ENCODE peak calls at places on chromosome 19, in six cellular contexts. X is tibial artery, A is K562, I is tibial nerve, P is neuronal stem cell, O is uterus. C is an unnamed sample. For H3K4me1, the result is how much of the 10 kb centered on the place peaks cover.

GRCh38 chr19:39319098-39319891 is 1.4 kb downstream of the LRFN1 start:
- DNase-seq in X (no peak), A (no peak), I (no peak), P (no peak), O (no peak), C (no peak)

GRCh38 chr19:2551172-2551863 is 75.4 kb downstream of the GADD45B start:
- DNase-seq in X (no peak), A (no peak), I (no peak), P (no peak), O (no peak), C (no peak)

GRCh38 chr19:19120308-19121156 is 17.7 kb downstream of the TMEM161A start:
- DNase-seq in X (no peak), A (peak), I (no peak), P (peak), O (peak), C (peak)

GRCh38 chr19:11463391-11463790 is 17.5 kb downstream of the ELAVL3 start:
- DNase-seq in X (no peak), A (no peak), I (no peak), P (no peak), O (no peak), C (no peak)

GRCh38 chr19:15439821-15440641 is 9.7 kb downstream of the WIZ start:
- DNase-seq in X (no peak), A (no peak), I (no peak), P (no peak), O (no peak), C (no peak)

GRCh38 chr19:13396256-13397080 is 109.8 kb downstream of the CACNA1A start:
- DNase-seq in X (peak), A (peak), I (no peak), P (peak), O (no peak), C (peak)

GRCh38 chr19:11145147-11145924 is 10.2 kb downstream of the SPC24 start:
- DNase-seq in X (no peak), A (no peak), I (no peak), P (no peak), O (no peak), C (no peak)

GRCh38 chr19:2476451-2477140 is 669 bp downstream of the GADD45B start:
- DNase-seq in X (peak), A (peak), I (no peak), P (no peak), O (peak), C (peak)

GRCh38 chr19:15300533-15301194 is 31.7 kb downstream of the BRD4 start:
- DNase-seq in X (no peak), A (no peak), I (no peak), P (no peak), O (no peak), C (peak)

GRCh38 chr19:11860721-11861120 is 12.2 kb downstream of the ZNF439 start:
- DNase-seq in X (no peak), A (no peak), I (no peak), P (no peak), O (no peak), C (no peak)

GRCh38 chr19:42018503-42019193 is 24.6 kb upstream of the ATP1A3 start:
- DNase-seq in X (no peak), A (peak), I (no peak), P (no peak), O (no peak), C (no peak)

GRCh38 chr19:41323430-41324125 is 13.6 kb downstream of the CCDC97 start:
- DNase-seq in X (peak), A (peak), I (peak), P (no peak), O (peak), C (no peak)

GRCh38 chr19:7349231-7349591 is 474 bp downstream of the ARHGEF18 start:
- DNase-seq in X (no peak), A (no peak), I (no peak), P (no peak), O (no peak), C (no peak)
- H3K4me1 ChIP-seq in X (under half), A (under half), I (under half), P (under half), O (under half), C (under half)

GRCh38 chr19:494171-495046 is 1.9 kb upstream of the MADCAM1 start:
- DNase-seq in X (no peak), A (no peak), I (no peak), P (no peak), O (no peak), C (no peak)
- H3K4me1 ChIP-seq in X (under half), A (under half), I (under half), P (under half), O (under half), C (under half)

DNA sequence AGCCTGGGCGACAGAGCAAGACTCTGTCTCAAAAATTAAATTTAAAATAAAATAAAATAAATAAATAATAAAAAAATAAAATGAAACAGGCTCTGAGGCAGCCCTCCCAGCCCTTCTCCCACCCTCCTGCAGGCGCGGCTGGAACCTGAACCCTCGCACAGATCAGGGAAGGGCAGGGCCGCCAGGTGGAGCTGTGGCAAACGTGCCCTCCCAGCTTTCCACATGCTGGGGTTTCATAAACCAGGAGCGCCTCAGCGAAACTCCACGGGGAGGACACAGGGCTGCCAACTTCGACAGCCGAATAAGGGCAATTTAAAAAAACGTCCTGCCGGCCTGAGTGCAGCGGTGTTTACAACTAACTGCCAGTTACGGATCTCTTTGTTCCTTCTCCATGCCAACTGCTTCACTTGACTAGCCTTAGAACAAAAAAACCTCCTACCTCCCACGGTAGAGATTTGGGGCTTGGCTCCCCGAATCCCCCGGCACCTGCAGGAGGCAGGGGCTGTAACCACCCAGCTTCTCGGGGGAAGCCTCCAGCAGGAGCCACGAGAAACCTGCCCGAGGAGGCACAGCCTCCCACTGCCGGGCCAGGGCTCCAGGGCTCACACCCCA is 15.9 kb downstream of the ZNF787 start:
- DNase-seq in X (peak), A (no peak), I (peak), P (peak), O (peak), C (no peak)
- H3K4me1 ChIP-seq in X (half or more), A (under half), I (under half), P (under half), O (under half), C (under half)

GRCh38 chr19:34171877-34172660 is at the start of gene LSM14A:
- DNase-seq in X (peak), A (peak), I (peak), P (peak), O (peak), C (peak)

GRCh38 chr19:34176581-34176980 is 4.3 kb downstream of the LSM14A start:
- DNase-seq in X (no peak), A (no peak), I (no peak), P (no peak), O (no peak), C (no peak)

GRCh38 chr19:34172661-34173144 is 399 bp downstream of the LSM14A start:
- DNase-seq in X (peak), A (peak), I (no peak), P (no peak), O (peak), C (peak)

GRCh38 chr19:34171539-34171876 is 796 bp upstream of the LSM14A start:
- DNase-seq in X (no peak), A (peak), I (no peak), P (no peak), O (no peak), C (no peak)

DNA sequence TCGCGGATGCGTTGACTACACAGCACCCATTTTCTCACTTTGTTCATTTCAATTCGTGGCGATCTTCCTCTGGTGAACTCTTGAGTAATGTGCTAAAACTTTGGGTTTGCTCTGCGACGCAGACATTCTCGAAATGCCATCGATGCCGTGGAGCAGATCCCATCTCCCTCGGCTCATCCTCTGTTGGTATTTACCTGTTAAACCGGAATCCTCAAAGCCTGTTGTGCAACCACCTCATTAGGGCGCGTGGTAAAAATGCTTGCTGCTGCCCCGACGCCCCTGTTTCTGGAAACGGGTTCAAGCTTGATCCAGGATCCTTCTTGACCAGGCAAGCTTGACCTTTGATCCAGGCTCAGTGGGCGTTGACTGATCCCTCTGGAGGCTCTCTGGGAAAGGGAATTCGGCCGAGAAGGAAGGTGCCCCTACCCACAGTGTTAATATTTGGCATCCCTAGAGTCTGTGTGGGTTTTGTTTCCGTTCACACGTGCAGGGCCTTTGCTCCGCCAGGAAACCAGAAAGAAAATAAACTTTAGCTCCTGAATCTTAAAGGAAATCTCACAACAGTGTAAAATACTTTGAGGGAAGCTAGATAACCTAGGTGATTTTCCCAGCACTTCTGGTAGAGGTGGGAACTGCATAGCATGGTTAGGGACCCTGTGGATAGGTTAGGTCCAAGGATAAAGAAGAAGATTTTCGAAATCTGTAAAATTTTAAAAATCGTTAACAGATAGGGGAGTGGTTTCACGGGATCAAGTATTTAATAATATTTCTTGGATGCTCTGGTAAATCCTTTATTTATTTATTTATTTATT is 1.0 kb downstream of the LSM14A start:
- DNase-seq in X (no peak), A (peak), I (peak), P (peak), O (peak), C (peak)
- H3K4me1 ChIP-seq in X (half or more), A (under half), I (under half), P (under half), O (under half), C (under half)

DNA sequence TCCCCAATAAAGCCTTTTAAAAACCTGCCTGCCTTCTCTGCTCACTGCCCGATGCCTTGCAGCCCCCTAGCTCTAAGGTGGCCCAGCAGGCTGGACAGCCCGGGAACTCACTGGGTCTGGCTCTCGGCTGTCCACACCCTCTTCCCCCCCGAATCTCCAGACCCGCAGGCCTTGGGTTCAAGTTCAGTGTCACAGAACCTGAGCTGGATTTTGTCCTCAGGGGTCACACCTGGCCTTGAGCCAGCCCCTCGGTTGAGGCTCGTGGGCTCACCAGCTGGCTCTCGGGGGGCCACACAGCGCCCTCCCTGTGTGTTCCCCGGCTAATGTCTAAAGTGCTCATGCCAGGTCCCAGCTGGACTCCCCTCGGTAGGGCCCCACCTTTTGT is 6.7 kb downstream of the PNKP start:
- DNase-seq in X (peak), A (no peak), I (peak), P (no peak), O (peak), C (no peak)
- H3K4me1 ChIP-seq in X (under half), A (under half), I (under half), P (under half), O (under half), C (under half)

GRCh38 chr19:5969476-5969875 is 8.5 kb downstream of the RANBP3 start:
- DNase-seq in X (no peak), A (no peak), I (no peak), P (no peak), O (no peak), C (no peak)
- H3K4me1 ChIP-seq in X (under half), A (under half), I (half or more), P (under half), O (under half), C (under half)